ENCODE peak calls at places on chromosomes 4 and X, in five cellular contexts. R, X, U, Z and L are unnamed samples.

GRCh38 chr4:158025131-158025530 is 147.7 kb downstream of the GASK1B start:
- DNase-seq in R (no peak), X (no peak), U (no peak), Z (no peak), L (no peak)

GRCh38 chrX:36909584-36909983 is 98.6 kb upstream of the FAM47C start:
- DNase-seq in R (no peak), X (no peak), U (no peak), Z (no peak), L (peak)

GRCh38 chrX:21975827-21976226 is 35.3 kb downstream of the SMS start:
- DNase-seq in R (no peak), X (no peak), U (no peak), Z (no peak), L (peak)

GRCh38 chrX:9864011-9864410 is 77.8 kb downstream of the SHROOM2 start:
- DNase-seq in R (no peak), X (no peak), U (no peak), Z (no peak), L (no peak)

GRCh38 chrX:106177106-106177981 is 9.2 kb downstream of the PWWP3B start:
- DNase-seq in R (no peak), X (no peak), U (peak), Z (no peak), L (no peak)

GRCh38 chr4:86977621-86978184 is 42.9 kb downstream of the AFF1 start:
- DNase-seq in R (no peak), X (no peak), U (no peak), Z (peak), L (peak)

GRCh38 chr4:85854543-85854942 is 379.6 kb downstream of the ARHGAP24 start:
- DNase-seq in R (no peak), X (no peak), U (no peak), Z (no peak), L (no peak)

GRCh38 chr4:79141530-79141929 is 184.3 kb downstream of the NAA11 start:
- DNase-seq in R (no peak), X (no peak), U (no peak), Z (peak), L (peak)

GRCh38 chr4:148998719-148999118 is 556.5 kb upstream of the NR3C2 start:
- DNase-seq in R (no peak), X (no peak), U (no peak), Z (peak), L (peak)